ENCODE peak calls at places on chromosome 1, in seven cellular contexts. G is SK-N-SH, N is HepG2, T is H1, O is Panc1, K is GM12878, Q is K562. Z is an unnamed sample.

GRCh38 chr1:230375795-230376194 is 50.3 kb downstream of the PGBD5 start:
- DNase-seq in G (no peak), N (no peak), T (no peak), O (no peak), K (no peak), Q (no peak), Z (no peak)

GRCh38 chr1:38029081-38029681 is 16.6 kb downstream of the UTP11 start:
- DNase-seq in G (peak), N (no peak), T (peak), O (no peak), K (no peak), Q (peak), Z (no peak)

GRCh38 chr1:156372265-156372586 is 3.2 kb downstream of the RHBG start:
- DNase-seq in G (no peak), N (no peak), T (no peak), O (no peak), K (no peak), Q (no peak), Z (no peak)

GRCh38 chr1:56866656-56867055 is 12.1 kb downstream of the C8A start:
- DNase-seq in G (no peak), N (no peak), T (no peak), O (no peak), K (no peak), Q (no peak), Z (no peak)

GRCh38 chr1:246687002-246687401 is 37.2 kb upstream of the SCCPDH start:
- DNase-seq in G (no peak), N (no peak), T (peak), O (no peak), K (no peak), Q (no peak), Z (no peak)

GRCh38 chr1:23019851-23020625 is 770 bp downstream of the KDM1A start:
- DNase-seq in G (peak), N (peak), T (no peak), O (no peak), K (no peak), Q (peak), Z (no peak)

GRCh38 chr1:214078950-214079349 is 91.2 kb downstream of the PROX1 start:
- DNase-seq in G (no peak), N (no peak), T (no peak), O (no peak), K (no peak), Q (no peak), Z (no peak)

GRCh38 chr1:154459044-154459443 is 43.0 kb upstream of the TDRD10 start:
- DNase-seq in G (no peak), N (no peak), T (no peak), O (no peak), K (no peak), Q (no peak), Z (no peak)

GRCh38 chr1:17955302-17956285 is 152.0 kb upstream of the IGSF21 start:
- DNase-seq in G (no peak), N (no peak), T (no peak), O (no peak), K (no peak), Q (no peak), Z (no peak)

GRCh38 chr1:9689971-9690381 is 38.4 kb downstream of the PIK3CD start:
- DNase-seq in G (peak), N (no peak), T (peak), O (no peak), K (no peak), Q (peak), Z (no peak)

GRCh38 chr1:145963218-145964019 is 956 bp downstream of the ANKRD34A start:
- DNase-seq in G (no peak), N (no peak), T (no peak), O (no peak), K (no peak), Q (no peak), Z (no peak)

GRCh38 chr1:232984577-232985425 is 34.4 kb downstream of the NTPCR start:
- DNase-seq in G (no peak), N (no peak), T (no peak), O (no peak), K (no peak), Q (no peak), Z (no peak)

GRCh38 chr1:187306671-187307415 is 478.1 kb downstream of the PLA2G4A start:
- DNase-seq in G (no peak), N (no peak), T (no peak), O (no peak), K (no peak), Q (no peak), Z (no peak)

GRCh38 chr1:11053758-11054137 is 6.1 kb downstream of the SRM start:
- DNase-seq in G (no peak), N (no peak), T (peak), O (no peak), K (no peak), Q (peak), Z (no peak)

GRCh38 chr1:83931658-83932253 is 67.2 kb downstream of the TTLL7 start:
- DNase-seq in G (peak), N (peak), T (no peak), O (peak), K (no peak), Q (peak), Z (peak)

GRCh38 chr1:10179408-10179685 is 31.0 kb upstream of the KIF1B start:
- DNase-seq in G (no peak), N (no peak), T (no peak), O (no peak), K (no peak), Q (no peak), Z (no peak)

GRCh38 chr1:61318319-61319125 is 236.2 kb downstream of the NFIA start:
- DNase-seq in G (no peak), N (no peak), T (no peak), O (no peak), K (peak), Q (no peak), Z (no peak)

GRCh38 chr1:155110381-155110780 is 17.3 kb upstream of the EFNA1 start:
- DNase-seq in G (no peak), N (no peak), T (no peak), O (no peak), K (no peak), Q (no peak), Z (no peak)

GRCh38 chr1:199242162-199242561 is 603.3 kb downstream of the PTPRC start:
- DNase-seq in G (no peak), N (peak), T (no peak), O (no peak), K (no peak), Q (no peak), Z (no peak)

GRCh38 chr1:185652348-185652747 is 81.8 kb upstream of the HMCN1 start:
- DNase-seq in G (no peak), N (peak), T (no peak), O (no peak), K (no peak), Q (no peak), Z (peak)

GRCh38 chr1:24362982-24363614 is 43.9 kb downstream of the GRHL3 start:
- DNase-seq in G (no peak), N (no peak), T (no peak), O (no peak), K (no peak), Q (no peak), Z (peak)

GRCh38 chr1:246067432-246068021 is 439.6 kb downstream of the SMYD3 start:
- DNase-seq in G (no peak), N (no peak), T (no peak), O (no peak), K (no peak), Q (no peak), Z (no peak)

DNA sequence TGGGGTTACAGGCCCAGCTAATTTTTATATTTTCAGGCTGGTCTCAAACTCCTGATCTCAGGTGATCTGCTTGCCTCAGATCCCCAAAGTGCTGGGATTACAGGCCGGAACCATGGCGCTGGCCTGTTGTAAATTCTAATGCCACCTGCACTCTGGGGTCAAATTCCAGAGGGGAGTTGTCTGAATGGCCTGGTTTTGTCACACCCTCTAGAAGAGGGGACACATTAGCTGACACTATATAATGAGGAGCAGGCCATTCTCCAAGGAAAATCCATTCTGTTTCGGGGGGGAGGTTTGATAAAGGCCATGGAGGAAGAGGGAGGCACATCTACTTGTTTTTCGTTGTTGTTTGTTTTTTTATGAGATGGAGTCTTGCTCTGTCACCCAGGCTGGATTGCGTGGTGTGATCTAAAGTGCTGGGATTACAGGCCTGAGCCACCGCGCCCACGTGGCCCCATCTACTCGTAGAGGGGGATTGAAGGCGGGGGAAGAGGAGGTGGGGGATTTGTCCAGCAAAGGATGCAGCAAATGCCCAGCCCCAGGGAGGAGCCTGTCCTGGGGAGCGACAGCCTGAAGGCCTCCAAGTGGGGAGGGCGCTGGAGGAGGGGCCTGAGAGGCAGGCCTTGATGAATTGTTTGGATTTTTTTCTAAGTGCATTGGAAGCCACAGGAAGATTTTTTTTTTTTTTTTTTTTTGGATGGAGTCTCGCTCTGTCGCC is 78.4 kb upstream of the SLC45A1 start:
- DNase-seq in G (no peak), N (peak), T (peak), O (no peak), K (no peak), Q (no peak), Z (no peak)
- TF ChIP-seq SIN3A in G (no peak), N (no peak), T (no peak), O (no peak), K (no peak), Q (no peak), Z (no peak)

GRCh38 chr1:27318137-27318536 is 3.8 kb upstream of the TMEM222 start:
- DNase-seq in G (no peak), N (no peak), T (no peak), O (no peak), K (no peak), Q (no peak), Z (no peak)

GRCh38 chr1:27316860-27317259 is 5.1 kb upstream of the TMEM222 start:
- DNase-seq in G (no peak), N (no peak), T (no peak), O (no peak), K (no peak), Q (no peak), Z (no peak)

GRCh38 chr1:27321813-27322568 is at the start of gene TMEM222:
- DNase-seq in G (peak), N (peak), T (peak), O (peak), K (peak), Q (peak), Z (peak)

GRCh38 chr1:27314737-27315136 is 7.2 kb upstream of the TMEM222 start:
- DNase-seq in G (peak), N (no peak), T (no peak), O (no peak), K (no peak), Q (no peak), Z (no peak)

DNA sequence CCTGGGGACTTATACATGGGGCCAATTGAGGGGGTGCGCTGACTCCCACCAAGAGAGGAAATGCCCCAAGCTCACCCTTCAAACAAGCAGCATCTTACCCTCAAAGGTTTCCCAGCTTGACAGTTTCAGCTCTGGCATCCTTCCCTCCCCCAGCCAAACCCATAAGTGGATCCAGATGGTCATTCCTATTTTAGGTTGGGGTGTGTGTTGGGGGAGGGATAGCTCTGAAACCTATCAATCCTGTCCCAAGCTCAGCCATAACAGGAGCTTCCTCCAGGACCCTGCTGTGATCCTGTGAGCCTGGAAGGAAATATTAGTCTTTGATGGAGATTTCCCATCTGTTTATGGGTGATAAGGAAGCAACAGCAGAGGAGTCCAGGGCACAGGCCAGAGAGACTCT is 3.4 kb upstream of the TMEM222 start:
- DNase-seq in G (peak), N (no peak), T (no peak), O (no peak), K (no peak), Q (peak), Z (no peak)
- TF ChIP-seq SIN3A in G (peak), N (no peak), T (no peak), O (no peak), K (no peak), Q (no peak), Z (no peak)

GRCh38 chr1:160307455-160307854 is 22.5 kb upstream of the PEX19 start:
- DNase-seq in G (no peak), N (no peak), T (peak), O (no peak), K (no peak), Q (no peak), Z (no peak)
- TF ChIP-seq SIN3A in G (no peak), N (no peak), T (peak), O (no peak), K (no peak), Q (no peak), Z (no peak)

GRCh38 chr1:6385673-6386191 is 7.8 kb downstream of the ACOT7 start:
- DNase-seq in G (peak), N (no peak), T (peak), O (peak), K (no peak), Q (peak), Z (peak)
- TF ChIP-seq SIN3A in G (peak), N (no peak), T (no peak), O (no peak), K (no peak), Q (no peak), Z (no peak)

DNA sequence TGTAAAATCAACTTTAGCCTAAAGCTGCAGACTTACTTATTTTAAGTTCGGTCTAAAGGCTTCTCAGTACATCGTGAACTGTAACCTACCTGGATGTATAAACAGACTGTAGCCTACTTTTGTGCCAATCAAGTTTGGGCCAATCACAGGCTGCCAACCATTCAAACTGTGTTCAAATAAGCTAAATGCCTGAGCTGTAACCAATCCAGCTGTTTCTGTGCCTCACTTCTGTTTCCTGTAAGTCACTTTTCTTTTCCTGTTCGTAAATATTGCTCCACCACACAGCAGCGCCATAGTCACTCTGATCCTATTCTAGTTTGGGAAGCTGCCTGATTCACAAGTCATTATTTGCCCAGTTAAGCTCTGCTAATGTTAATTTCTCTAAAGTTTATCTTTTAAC is 37.5 kb upstream of the SLAMF9 start:
- DNase-seq in G (no peak), N (peak), T (peak), O (no peak), K (no peak), Q (no peak), Z (no peak)
- TF ChIP-seq SIN3A in G (no peak), N (no peak), T (no peak), O (no peak), K (no peak), Q (no peak), Z (no peak)

DNA sequence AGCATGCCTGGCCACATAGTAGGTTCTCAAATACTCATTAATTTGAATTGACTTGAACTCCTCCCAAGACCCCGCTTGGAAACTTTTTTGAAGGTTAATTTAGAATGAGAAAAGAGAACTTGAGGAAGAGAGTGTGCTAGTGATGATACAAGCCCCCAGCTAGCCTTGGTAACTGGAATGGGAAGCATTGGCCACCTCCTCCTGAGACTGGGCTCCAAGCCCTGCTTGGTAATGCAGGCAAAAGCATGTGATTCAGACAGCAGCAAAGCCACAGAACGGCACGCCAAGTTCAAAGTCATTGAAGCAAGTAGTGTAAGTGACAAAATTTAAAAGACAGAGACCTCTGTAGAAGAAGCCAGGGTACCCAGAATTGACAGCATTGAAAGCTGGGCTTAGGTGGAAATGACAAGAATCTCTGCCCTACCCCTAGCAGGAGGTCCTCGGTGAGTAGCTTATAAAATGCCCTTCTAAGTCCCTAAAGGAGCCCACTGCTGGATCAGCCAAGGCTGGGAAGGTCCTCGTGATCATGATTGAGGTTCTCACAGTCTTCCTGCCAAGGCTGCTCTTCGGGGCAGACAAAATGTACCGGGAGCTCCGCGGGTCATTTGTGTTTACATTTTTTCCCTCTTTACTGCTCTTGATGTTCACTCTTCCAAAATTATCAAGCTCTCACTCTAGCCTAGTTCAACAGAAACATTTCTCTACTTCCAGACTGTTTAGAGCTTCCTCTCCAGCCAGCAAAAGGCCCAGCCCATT is 99.4 kb downstream of the TSEN15 start:
- DNase-seq in G (no peak), N (no peak), T (no peak), O (no peak), K (no peak), Q (no peak), Z (no peak)
- TF ChIP-seq SIN3A in G (no peak), N (no peak), T (no peak), O (no peak), K (no peak), Q (no peak), Z (no peak)

Z was measured in HCT116.